ENCODE peak calls at places on chromosomes 6 and 20, in seven cellular contexts. I is stomach, B is tibial nerve, X is testis, F is fibroblast of lung, C is pancreas, D is prostate gland. Z is an unnamed sample.

GRCh38 chr20:4012631-4013030 is 2.7 kb downstream of the RNF24 start:
- DNase-seq in I (no peak), B (no peak), X (no peak), F (peak; percentile 38), C (no peak), D (no peak), Z (no peak)

GRCh38 chr6:66179363-66179762 is 472.3 kb upstream of the EYS start:
- DNase-seq in I (no peak), B (no peak), X (no peak), F (no peak), C (no peak), D (no peak), Z (no peak)

GRCh38 chr20:46606817-46607190 is 44.5 kb downstream of the SLC13A3 start:
- DNase-seq in I (no peak), B (no peak), X (no peak), F (no peak), C (no peak), D (no peak), Z (no peak)

GRCh38 chr6:17855381-17855780 is 132.1 kb downstream of the KIF13A start:
- DNase-seq in I (no peak), B (no peak), X (no peak), F (no peak), C (no peak), D (no peak), Z (no peak)

GRCh38 chr6:113856571-113857564 is at the start of gene MARCKS:
- DNase-seq in I (peak; percentile 85), B (peak; percentile 83), X (peak; percentile 90), F (peak; percentile 90), C (peak; percentile 85), D (peak; percentile 84), Z (peak; percentile 81)

GRCh38 chr20:44702776-44703175 is 12.4 kb upstream of the CCN5 start:
- DNase-seq in I (peak; percentile 88), B (peak; percentile 80), X (peak; percentile 82), F (peak; percentile 94), C (peak; percentile 33), D (no peak), Z (peak; percentile 44)

GRCh38 chr6:25154034-25154596 is 125.1 kb upstream of the CARMIL1 start:
- DNase-seq in I (no peak), B (no peak), X (no peak), F (no peak), C (no peak), D (peak; percentile 50), Z (no peak)

GRCh38 chr20:1943267-1944002 is 48.2 kb downstream of the SIRPA start:
- DNase-seq in I (no peak), B (peak; percentile 45), X (no peak), F (no peak), C (no peak), D (no peak), Z (peak; percentile 17)

GRCh38 chr6:21190701-21191588 is 402.6 kb upstream of the SOX4 start:
- DNase-seq in I (no peak), B (no peak), X (no peak), F (no peak), C (no peak), D (no peak), Z (no peak)

GRCh38 chr20:63847374-63848002 is 13.8 kb upstream of the ABHD16B start:
- DNase-seq in I (no peak), B (no peak), X (no peak), F (peak; percentile 21), C (no peak), D (no peak), Z (no peak)

GRCh38 chr20:50546729-50547314 is 36.6 kb downstream of the PTPN1 start:
- DNase-seq in I (no peak), B (no peak), X (no peak), F (no peak), C (no peak), D (no peak), Z (no peak)

GRCh38 chr6:79614326-79615285 is 16.5 kb upstream of the SH3BGRL2 start:
- DNase-seq in I (no peak), B (no peak), X (no peak), F (no peak), C (no peak), D (no peak), Z (no peak)

GRCh38 chr20:35006009-35006408 is 50.3 kb downstream of the MYH7B start:
- DNase-seq in I (no peak), B (peak; percentile 3), X (peak; percentile 9), F (no peak), C (no peak), D (no peak), Z (no peak)

GRCh38 chr6:105174512-105174911 is 5.3 kb downstream of the POPDC3 start:
- DNase-seq in I (no peak), B (no peak), X (no peak), F (peak; percentile 92), C (no peak), D (no peak), Z (no peak)

GRCh38 chr20:17369506-17369905 is 142.7 kb downstream of the PCSK2 start:
- DNase-seq in I (no peak), B (no peak), X (no peak), F (no peak), C (no peak), D (no peak), Z (no peak)

GRCh38 chr6:40362859-40363258 is 224.3 kb downstream of the LRFN2 start:
- DNase-seq in I (no peak), B (no peak), X (no peak), F (no peak), C (no peak), D (no peak), Z (no peak)

GRCh38 chr6:79076160-79076559 is 1.9 kb downstream of the PHIP start:
- DNase-seq in I (no peak), B (no peak), X (no peak), F (peak; percentile 17), C (no peak), D (no peak), Z (no peak)

GRCh38 chr6:158815379-158815724 is 3.8 kb downstream of the EZR start:
- DNase-seq in I (peak; percentile 24), B (no peak), X (peak; percentile 77), F (no peak), C (no peak), D (no peak), Z (no peak)

GRCh38 chr6:26571592-26572296 is 25.0 kb upstream of the ABT1 start:
- DNase-seq in I (no peak), B (no peak), X (peak; percentile 69), F (peak; percentile 90), C (peak; percentile 80), D (peak; percentile 42), Z (peak; percentile 46)

GRCh38 chr6:18400831-18401446 is 13.8 kb downstream of the RNF144B start:
- DNase-seq in I (no peak), B (no peak), X (no peak), F (peak; percentile 79), C (no peak), D (no peak), Z (no peak)

GRCh38 chr6:57138026-57138425 is 34.1 kb upstream of the BAG2 start:
- DNase-seq in I (no peak), B (no peak), X (no peak), F (no peak), C (no peak), D (no peak), Z (no peak)

GRCh38 chr6:2970753-2971419 is 481 bp downstream of the SERPINB6 start:
- DNase-seq in I (peak; percentile 78), B (peak; percentile 55), X (peak; percentile 77), F (peak; percentile 56), C (peak; percentile 71), D (peak; percentile 53), Z (peak; percentile 83)

GRCh38 chr6:4607026-4607704 is 169.0 kb upstream of the CDYL start:
- DNase-seq in I (no peak), B (no peak), X (peak; percentile 21), F (peak; percentile 96), C (peak; percentile 40), D (no peak), Z (peak; percentile 92)

GRCh38 chr6:84688187-84688878 is 76.1 kb downstream of the TBX18 start:
- DNase-seq in I (no peak), B (no peak), X (no peak), F (peak; percentile 72), C (no peak), D (no peak), Z (no peak)

GRCh38 chr20:61120595-61121515 is 131.2 kb upstream of the CDH4 start:
- DNase-seq in I (no peak), B (no peak), X (peak; percentile 67), F (peak; percentile 65), C (peak; percentile 49), D (peak; percentile 26), Z (peak; percentile 77)

DNA sequence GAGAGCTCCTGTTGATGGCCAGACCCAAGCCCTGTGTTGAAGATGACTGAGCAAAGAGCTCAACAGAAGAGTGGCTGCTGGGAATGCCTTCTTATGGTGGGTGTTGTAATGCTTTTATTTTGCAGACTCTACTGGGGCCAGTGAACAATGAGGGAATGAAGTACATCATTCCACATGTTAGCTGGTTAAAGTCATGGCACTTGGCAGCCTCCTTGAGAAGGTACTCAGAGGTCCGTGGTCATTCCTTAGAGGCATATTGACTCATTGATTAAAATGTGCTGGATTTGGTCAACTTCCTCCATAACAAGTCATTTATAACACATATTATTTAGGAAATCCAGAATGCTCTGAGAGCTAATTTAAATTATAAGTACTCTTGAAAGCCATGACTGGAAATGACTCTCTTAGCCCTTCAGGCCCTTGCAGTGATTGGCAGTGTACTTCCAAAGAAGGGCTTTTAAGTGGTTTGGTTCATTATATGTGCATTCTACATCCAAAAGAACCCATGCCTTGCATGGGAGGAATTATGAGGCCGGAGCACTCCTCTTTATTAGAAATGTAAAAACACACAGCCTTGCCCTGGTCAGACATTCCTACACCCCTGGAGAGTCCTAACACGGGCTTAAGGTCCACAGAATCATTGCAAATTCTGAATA is 976.9 kb downstream of the KIF16B start:
- DNase-seq in I (no peak), B (no peak), X (no peak), F (no peak), C (no peak), D (no peak), Z (peak; percentile 14)
- H3K9me3 ChIP-seq in I (no peaks in the 10 kb centered on the region), B (no peaks in the 10 kb centered on the region), X (no peaks in the 10 kb centered on the region), F (no peaks in the 10 kb centered on the region), C (no peaks in the 10 kb centered on the region), D (no peaks in the 10 kb centered on the region), Z (no peaks in the 10 kb centered on the region)

DNA sequence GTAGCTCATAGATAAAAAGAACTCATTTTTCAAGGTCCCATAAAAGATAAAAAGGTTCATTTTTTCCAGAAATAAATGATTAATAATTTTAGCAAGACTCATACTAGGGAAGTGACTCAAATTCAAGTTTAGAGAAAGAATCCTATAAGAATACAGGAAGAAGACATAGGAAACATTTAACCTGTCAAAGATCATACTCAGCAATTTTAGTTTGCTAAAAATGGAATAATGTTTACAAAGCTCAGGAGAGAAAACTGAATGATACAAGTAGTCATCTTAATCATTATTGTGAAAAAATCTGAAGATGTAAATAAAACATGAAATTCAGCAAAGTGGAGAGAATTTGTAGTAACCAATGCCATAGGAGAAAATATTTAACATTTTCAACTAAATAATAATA is 926.6 kb downstream of the TBC1D32 start:
- DNase-seq in I (no peak), B (no peak), X (no peak), F (no peak), C (no peak), D (no peak), Z (no peak)
- H3K9me3 ChIP-seq in I (no peaks in the 10 kb centered on the region), B (no peaks in the 10 kb centered on the region), X (no peaks in the 10 kb centered on the region), F (no peaks in the 10 kb centered on the region), C (no peaks in the 10 kb centered on the region), D (no peaks in the 10 kb centered on the region), Z (no peaks in the 10 kb centered on the region)

GRCh38 chr6:28081486-28081751 is 1.1 kb downstream of the ZNF165 start:
- DNase-seq in I (no peak), B (no peak), X (no peak), F (peak; percentile 5), C (no peak), D (no peak), Z (no peak)
- H3K9me3 ChIP-seq in I (no peaks in the 10 kb centered on the region), B (no peaks in the 10 kb centered on the region), X (no peaks in the 10 kb centered on the region), F (no peaks in the 10 kb centered on the region), C (no peaks in the 10 kb centered on the region), D (no peaks in the 10 kb centered on the region), Z (no peaks in the 10 kb centered on the region)

GRCh38 chr6:88295663-88296062 is 129.5 kb upstream of the CNR1 start:
- DNase-seq in I (no peak), B (no peak), X (no peak), F (no peak), C (no peak), D (no peak), Z (no peak)
- H3K9me3 ChIP-seq in I (no peaks in the 10 kb centered on the region), B (no peaks in the 10 kb centered on the region), X (no peaks in the 10 kb centered on the region), F (no peaks in the 10 kb centered on the region), C (no peaks in the 10 kb centered on the region), D (no peaks in the 10 kb centered on the region), Z (no peaks in the 10 kb centered on the region)